ENCODE peak calls at places on chromosomes 2 and 18, in ten cellular contexts. A, T, O, W, Z, M, H, L, S and C are unnamed samples.

GRCh38 chr2:36487947-36488346 is 110.0 kb downstream of the FEZ2 start:
- DNase-seq in A (no peak), T (no peak), O (no peak), W (no peak), Z (no peak), M (no peak), H (no peak), L (no peak), S (no peak), C (no peak)

GRCh38 chr2:56749152-56749752 is 565.5 kb downstream of the CCDC85A start:
- DNase-seq in A (peak; percentile 21), T (no peak), O (no peak), W (peak; percentile 21), Z (peak; percentile 34), M (no peak), H (no peak), L (peak; percentile 55), S (no peak), C (no peak)

GRCh38 chr18:37499008-37499407 is 66.6 kb downstream of the CELF4 start:
- DNase-seq in A (no peak), T (no peak), O (no peak), W (no peak), Z (peak; percentile 38), M (no peak), H (no peak), L (no peak), S (no peak), C (no peak)

GRCh38 chr18:5417342-5417741 is 121.8 kb upstream of the ZBTB14 start:
- DNase-seq in A (no peak), T (peak; percentile 15), O (no peak), W (no peak), Z (no peak), M (no peak), H (no peak), L (no peak), S (peak; percentile 59), C (no peak)

GRCh38 chr18:9231852-9232476 is 95.4 kb downstream of the ANKRD12 start:
- DNase-seq in A (no peak), T (no peak), O (no peak), W (no peak), Z (no peak), M (no peak), H (no peak), L (no peak), S (no peak), C (no peak)

GRCh38 chr2:218230882-218231281 is 13.9 kb downstream of the ARPC2 start:
- DNase-seq in A (no peak), T (no peak), O (no peak), W (no peak), Z (no peak), M (no peak), H (peak; percentile 12), L (no peak), S (no peak), C (no peak)

GRCh38 chr2:12262681-12263436 is 453.9 kb upstream of the TRIB2 start:
- DNase-seq in A (no peak), T (peak; percentile 12), O (no peak), W (no peak), Z (no peak), M (no peak), H (no peak), L (no peak), S (no peak), C (no peak)

GRCh38 chr18:54767094-54767493 is 61.2 kb upstream of the RAB27B start:
- DNase-seq in A (no peak), T (no peak), O (no peak), W (no peak), Z (no peak), M (no peak), H (no peak), L (no peak), S (no peak), C (no peak)

GRCh38 chr2:216147172-216148131 is 38.3 kb downstream of the XRCC5 start:
- DNase-seq in A (no peak), T (no peak), O (no peak), W (no peak), Z (no peak), M (no peak), H (no peak), L (no peak), S (no peak), C (no peak)

GRCh38 chr2:726158-726557 is 49.0 kb upstream of the TMEM18 start:
- DNase-seq in A (no peak), T (no peak), O (no peak), W (no peak), Z (no peak), M (no peak), H (no peak), L (no peak), S (no peak), C (no peak)

GRCh38 chr2:128442891-128443302 is 124.2 kb upstream of the HS6ST1 start:
- DNase-seq in A (no peak), T (no peak), O (no peak), W (no peak), Z (no peak), M (no peak), H (no peak), L (no peak), S (peak; percentile 55), C (peak; percentile 42)

GRCh38 chr2:76688732-76689131 is 833.4 kb downstream of the LRRTM4 start:
- DNase-seq in A (no peak), T (no peak), O (no peak), W (no peak), Z (no peak), M (no peak), H (no peak), L (no peak), S (no peak), C (no peak)

GRCh38 chr2:223585691-223586090 is 16.5 kb downstream of the SCG2 start:
- DNase-seq in A (no peak), T (peak; percentile 22), O (no peak), W (no peak), Z (no peak), M (no peak), H (no peak), L (no peak), S (no peak), C (no peak)

GRCh38 chr2:69961496-69961895 is at the start of gene ASPRV1:
- DNase-seq in A (no peak), T (no peak), O (no peak), W (no peak), Z (no peak), M (no peak), H (no peak), L (no peak), S (no peak), C (no peak)

GRCh38 chr2:160353166-160353565 is 140.4 kb downstream of the RBMS1 start:
- DNase-seq in A (no peak), T (no peak), O (peak; percentile 4), W (no peak), Z (no peak), M (no peak), H (peak; percentile 11), L (peak; percentile 38), S (no peak), C (no peak)

GRCh38 chr2:54708584-54709340 is 14.7 kb upstream of the EML6 start:
- DNase-seq in A (no peak), T (no peak), O (no peak), W (no peak), Z (peak; percentile 42), M (peak; percentile 40), H (no peak), L (peak; percentile 28), S (peak; percentile 60), C (peak; percentile 22)

GRCh38 chr2:70089946-70090523 is 2.8 kb downstream of the PCBP1 start:
- DNase-seq in A (no peak), T (no peak), O (no peak), W (no peak), Z (peak; percentile 39), M (no peak), H (no peak), L (peak; percentile 65), S (no peak), C (no peak)

GRCh38 chr2:199684168-199684567 is 166.8 kb downstream of the FTCDNL1 start:
- DNase-seq in A (no peak), T (no peak), O (no peak), W (no peak), Z (no peak), M (no peak), H (no peak), L (no peak), S (no peak), C (no peak)

GRCh38 chr2:9739508-9739907 is 103.8 kb upstream of the TAF1B start:
- DNase-seq in A (no peak), T (peak; percentile 60), O (no peak), W (no peak), Z (no peak), M (peak; percentile 91), H (peak; percentile 55), L (no peak), S (no peak), C (peak; percentile 91)
- H3K4me3 ChIP-seq in A (no peak overlapping the region), T (peak overlapping the region; percentile 57), O (peak overlapping the region; percentile 27), W (no peak overlapping the region), Z (no peak overlapping the region), M (peak overlapping the region; percentile 26), H (peak overlapping the region; percentile 48), L (peak overlapping the region; percentile 21), S (peak overlapping the region; percentile 18), C (peak overlapping the region; percentile 44)

GRCh38 chr2:33497177-33497787 is 20.8 kb downstream of the RASGRP3 start:
- DNase-seq in A (no peak), T (no peak), O (no peak), W (no peak), Z (no peak), M (no peak), H (no peak), L (peak; percentile 88), S (no peak), C (no peak)
- H3K27ac ChIP-seq in A (no peak overlapping the region), T (no peak overlapping the region), O (peak overlapping the region; percentile 31), W (no peak overlapping the region), Z (no peak overlapping the region), M (no peak overlapping the region), H (no peak overlapping the region), L (no peak overlapping the region), S (no peak overlapping the region), C (no peak overlapping the region)

GRCh38 chr2:119419065-119419464 is 12.6 kb upstream of the TMEM37 start:
- DNase-seq in A (no peak), T (no peak), O (no peak), W (no peak), Z (no peak), M (no peak), H (no peak), L (no peak), S (no peak), C (no peak)
- H3K9me3 ChIP-seq in A (peaks cover 3% of the 10 kb centered on the region), T (no peaks in the 10 kb centered on the region), O (no peaks in the 10 kb centered on the region), W (peaks cover 7% of the 10 kb centered on the region), Z (no peaks in the 10 kb centered on the region), M (no peaks in the 10 kb centered on the region), H (no peaks in the 10 kb centered on the region), L (no peaks in the 10 kb centered on the region), S (no peaks in the 10 kb centered on the region), C (no peaks in the 10 kb centered on the region)

DNA sequence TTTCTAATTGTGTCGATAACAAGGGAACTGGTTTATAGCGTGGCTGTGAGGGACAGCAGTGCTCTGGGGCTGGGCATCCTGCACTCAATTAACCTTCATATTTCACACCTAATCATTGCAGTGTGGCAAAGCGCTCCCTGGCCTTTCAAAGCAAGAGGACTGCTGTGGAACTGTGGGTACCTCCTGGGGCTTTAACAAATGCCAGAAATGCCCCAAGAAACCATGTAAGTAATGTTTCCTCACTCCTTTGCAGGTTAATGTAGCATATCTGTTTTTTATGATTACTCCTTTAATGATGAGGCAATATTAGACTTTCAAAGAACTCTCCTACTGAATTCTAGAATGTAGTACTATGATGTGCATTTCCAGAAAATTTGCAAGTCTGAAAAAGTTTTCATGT is 259.0 kb upstream of the RASGRP3 start:
- DNase-seq in A (no peak), T (no peak), O (no peak), W (no peak), Z (no peak), M (no peak), H (no peak), L (no peak), S (no peak), C (no peak)
- H3K4me3 ChIP-seq in A (no peak overlapping the region), T (no peak overlapping the region), O (no peak overlapping the region), W (no peak overlapping the region), Z (no peak overlapping the region), M (no peak overlapping the region), H (no peak overlapping the region), L (no peak overlapping the region), S (no peak overlapping the region), C (no peak overlapping the region)